ENCODE peak calls at places on chromosomes 3 and 15, in eight cellular contexts. I is pancreas, Q is dorsolateral prefrontal cortex, S is kidney, U is cardiac fibroblast, F is GM10248, N is BJ, A is A549. H is an unnamed sample.

GRCh38 chr15:74350295-74351275 is 16.9 kb downstream of the CYP11A1 start:
- DNase-seq in I (no peak), Q (no peak), S (no peak), U (no peak), F (no peak), N (no peak), A (no peak), H (no peak)

GRCh38 chr15:83365370-83365938 is 81.0 kb upstream of the BNC1 start:
- DNase-seq in I (no peak), Q (peak), S (no peak), U (peak), F (no peak), N (peak), A (peak), H (peak)

GRCh38 chr3:127410137-127410488 is 122.3 kb upstream of the PRR20G start:
- DNase-seq in I (no peak), Q (no peak), S (no peak), U (no peak), F (no peak), N (no peak), A (no peak), H (no peak)

GRCh38 chr3:173711619-173712018 is 314.1 kb downstream of the NLGN1 start:
- DNase-seq in I (peak), Q (no peak), S (no peak), U (no peak), F (no peak), N (no peak), A (no peak), H (no peak)

GRCh38 chr3:77196146-77196545 is 156.2 kb downstream of the ROBO2 start:
- DNase-seq in I (no peak), Q (no peak), S (no peak), U (no peak), F (no peak), N (no peak), A (no peak), H (peak)

GRCh38 chr3:23035927-23036640 is 167.0 kb upstream of the UBE2E2 start:
- DNase-seq in I (no peak), Q (no peak), S (no peak), U (no peak), F (no peak), N (no peak), A (no peak), H (no peak)

GRCh38 chr3:38996193-38996592 is 55.6 kb downstream of the SCN11A start:
- DNase-seq in I (no peak), Q (no peak), S (no peak), U (no peak), F (no peak), N (no peak), A (no peak), H (no peak)

GRCh38 chr15:69138963-69139362 is 21.5 kb upstream of the GLCE start:
- DNase-seq in I (no peak), Q (no peak), S (no peak), U (no peak), F (no peak), N (no peak), A (no peak), H (no peak)

GRCh38 chr3:46881819-46882376 is 4.4 kb downstream of the PTH1R start:
- DNase-seq in I (no peak), Q (no peak), S (no peak), U (no peak), F (no peak), N (no peak), A (no peak), H (no peak)

GRCh38 chr15:92130906-92131305 is 262.8 kb upstream of the ST8SIA2 start:
- DNase-seq in I (no peak), Q (no peak), S (no peak), U (no peak), F (no peak), N (no peak), A (no peak), H (no peak)

GRCh38 chr3:165624761-165625160 is 212.5 kb downstream of the BCHE start:
- DNase-seq in I (no peak), Q (no peak), S (no peak), U (peak), F (no peak), N (no peak), A (no peak), H (peak)

GRCh38 chr15:60419752-60420151 is 22.0 kb upstream of the ANXA2 start:
- DNase-seq in I (no peak), Q (no peak), S (no peak), U (peak), F (no peak), N (no peak), A (no peak), H (peak)

GRCh38 chr15:60004846-60005351 is 788 bp downstream of the FOXB1 start:
- DNase-seq in I (peak), Q (no peak), S (peak), U (no peak), F (peak), N (no peak), A (no peak), H (peak)

GRCh38 chr3:193783166-193783896 is 190.3 kb downstream of the OPA1 start:
- DNase-seq in I (no peak), Q (no peak), S (no peak), U (no peak), F (no peak), N (no peak), A (no peak), H (no peak)

GRCh38 chr3:148643389-148643840 is 54.3 kb upstream of the AGTR1 start:
- DNase-seq in I (no peak), Q (no peak), S (no peak), U (peak), F (no peak), N (peak), A (no peak), H (peak)

GRCh38 chr3:71189480-71189879 is 394.0 kb downstream of the FOXP1 start:
- DNase-seq in I (no peak), Q (no peak), S (no peak), U (peak), F (no peak), N (no peak), A (no peak), H (peak)

GRCh38 chr3:42855547-42856380 is 19.9 kb downstream of the CYP8B1 start:
- DNase-seq in I (no peak), Q (no peak), S (no peak), U (no peak), F (no peak), N (no peak), A (no peak), H (no peak)

GRCh38 chr3:37762698-37763097 is 99.0 kb upstream of the CTDSPL start:
- DNase-seq in I (no peak), Q (no peak), S (no peak), U (peak), F (no peak), N (no peak), A (no peak), H (no peak)

GRCh38 chr15:69060744-69061143 is 46.2 kb downstream of the NOX5 start:
- DNase-seq in I (no peak), Q (no peak), S (no peak), U (no peak), F (peak), N (no peak), A (no peak), H (no peak)

GRCh38 chr3:7249493-7250076 is 388.7 kb downstream of the GRM7 start:
- DNase-seq in I (no peak), Q (no peak), S (no peak), U (peak), F (no peak), N (no peak), A (no peak), H (no peak)

GRCh38 chr3:58271901-58272501 is 34.0 kb upstream of the RPP14 start:
- DNase-seq in I (no peak), Q (no peak), S (no peak), U (peak), F (no peak), N (peak), A (peak), H (peak)

GRCh38 chr3:59611649-59612431 is 562.0 kb upstream of the CFAP20DC start:
- DNase-seq in I (no peak), Q (no peak), S (no peak), U (no peak), F (no peak), N (no peak), A (no peak), H (no peak)

GRCh38 chr3:88807471-88808090 is 299.8 kb upstream of the EPHA3 start:
- DNase-seq in I (no peak), Q (no peak), S (no peak), U (peak), F (no peak), N (peak), A (no peak), H (peak)

GRCh38 chr3:8451696-8452095 is 49.9 kb upstream of the LMCD1 start:
- DNase-seq in I (no peak), Q (no peak), S (no peak), U (peak), F (no peak), N (no peak), A (no peak), H (peak)

GRCh38 chr3:8452112-8452511 is 49.5 kb upstream of the LMCD1 start:
- DNase-seq in I (no peak), Q (no peak), S (no peak), U (no peak), F (no peak), N (no peak), A (no peak), H (no peak)

GRCh38 chr3:8446845-8447244 is 54.8 kb upstream of the LMCD1 start:
- DNase-seq in I (no peak), Q (no peak), S (no peak), U (peak), F (no peak), N (no peak), A (no peak), H (no peak)

GRCh38 chr3:8453153-8453552 is 48.5 kb upstream of the LMCD1 start:
- DNase-seq in I (no peak), Q (no peak), S (no peak), U (no peak), F (no peak), N (no peak), A (no peak), H (no peak)

DNA sequence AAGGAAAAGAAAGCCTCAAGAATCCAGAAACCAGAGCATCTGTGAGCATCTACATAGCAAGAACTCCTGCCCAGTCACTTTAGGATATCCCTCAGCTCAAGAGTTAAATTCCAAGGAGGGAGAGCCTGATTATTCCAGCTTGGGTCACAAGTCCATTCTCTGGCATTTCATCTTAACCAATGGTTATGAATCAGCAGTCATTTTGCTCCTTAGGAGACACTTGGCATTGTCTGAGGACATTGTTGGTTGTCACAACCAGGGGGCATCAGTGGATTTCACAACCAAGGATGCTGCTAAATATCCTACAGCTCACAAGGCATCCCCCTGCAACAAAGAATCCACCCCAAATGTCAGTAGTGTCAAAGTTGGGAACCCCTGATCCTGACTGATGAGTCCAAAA is 51.0 kb upstream of the LMCD1 start:
- DNase-seq in I (no peak), Q (no peak), S (no peak), U (peak), F (no peak), N (no peak), A (no peak), H (no peak)
- TF ChIP-seq CTCF in I (no peak), Q (no peak), S (no peak), U (no peak), F (no peak), N (no peak), A (no peak), H (peak)

DNA sequence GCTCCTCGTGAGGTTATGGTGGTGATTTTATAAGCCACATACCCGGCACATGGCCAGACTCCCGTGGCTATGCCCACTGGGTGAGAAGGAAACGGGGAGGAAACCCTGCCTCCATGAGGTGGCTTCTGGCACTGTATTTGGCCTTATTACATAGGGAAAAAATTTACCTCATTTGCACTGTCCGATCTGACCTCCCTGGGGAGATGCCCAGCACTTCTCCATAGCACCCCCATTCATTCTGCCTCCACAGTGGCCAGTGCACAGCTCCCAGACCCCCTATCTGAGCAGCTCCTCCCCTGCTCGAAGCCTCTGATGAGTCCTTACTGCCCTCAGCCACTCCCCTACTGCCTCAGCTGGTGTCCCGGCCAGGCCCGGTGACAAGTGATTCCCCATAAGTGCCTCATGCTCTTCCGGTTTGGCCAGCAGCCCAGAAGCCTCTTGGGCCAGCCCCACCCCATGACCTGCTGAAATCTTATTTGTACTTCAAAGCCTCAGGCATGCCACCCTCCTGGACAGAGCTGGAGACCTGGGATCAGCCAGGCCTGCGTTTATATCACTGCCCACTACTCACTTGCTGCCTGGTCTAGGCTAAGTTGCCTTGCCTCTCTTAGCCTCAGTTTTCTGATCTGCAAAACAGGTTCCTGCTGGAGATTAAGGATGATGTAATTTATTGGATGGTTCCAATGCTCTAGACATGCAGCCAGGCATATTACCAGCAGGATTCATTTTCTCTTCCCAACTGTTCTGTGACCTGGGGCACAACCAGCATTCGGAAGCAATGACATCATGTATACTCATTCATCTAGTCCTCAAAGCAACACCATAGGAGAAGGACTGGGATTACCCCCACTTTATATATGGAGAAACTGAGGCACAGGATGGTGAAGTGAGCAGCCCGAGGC is 30.6 kb upstream of the SLC6A6 start:
- DNase-seq in I (peak), Q (no peak), S (peak), U (peak), F (peak), N (peak), A (peak), H (peak)
- TF ChIP-seq CTCF in I (no peak), Q (no peak), S (no peak), U (no peak), F (no peak), N (peak), A (no peak), H (no peak)

GRCh38 chr15:57345584-57345983 is 30.7 kb upstream of the CGNL1 start:
- DNase-seq in I (no peak), Q (no peak), S (no peak), U (no peak), F (no peak), N (no peak), A (no peak), H (no peak)
- TF ChIP-seq CTCF in I (no peak), Q (no peak), S (peak), U (peak), F (no peak), N (peak), A (peak), H (peak)

GRCh38 chr3:41573591-41573990 is 374.3 kb downstream of the CTNNB1 start:
- DNase-seq in I (no peak), Q (no peak), S (no peak), U (no peak), F (no peak), N (no peak), A (no peak), H (no peak)

GRCh38 chr3:41569632-41570338 is 370.5 kb downstream of the CTNNB1 start:
- DNase-seq in I (no peak), Q (no peak), S (no peak), U (no peak), F (no peak), N (no peak), A (no peak), H (no peak)

GRCh38 chr3:41574900-41575299 is 375.6 kb downstream of the CTNNB1 start:
- DNase-seq in I (no peak), Q (no peak), S (no peak), U (peak), F (no peak), N (no peak), A (no peak), H (no peak)

GRCh38 chr3:41575754-41576153 is 376.4 kb downstream of the CTNNB1 start:
- DNase-seq in I (no peak), Q (no peak), S (no peak), U (no peak), F (no peak), N (no peak), A (no peak), H (no peak)

DNA sequence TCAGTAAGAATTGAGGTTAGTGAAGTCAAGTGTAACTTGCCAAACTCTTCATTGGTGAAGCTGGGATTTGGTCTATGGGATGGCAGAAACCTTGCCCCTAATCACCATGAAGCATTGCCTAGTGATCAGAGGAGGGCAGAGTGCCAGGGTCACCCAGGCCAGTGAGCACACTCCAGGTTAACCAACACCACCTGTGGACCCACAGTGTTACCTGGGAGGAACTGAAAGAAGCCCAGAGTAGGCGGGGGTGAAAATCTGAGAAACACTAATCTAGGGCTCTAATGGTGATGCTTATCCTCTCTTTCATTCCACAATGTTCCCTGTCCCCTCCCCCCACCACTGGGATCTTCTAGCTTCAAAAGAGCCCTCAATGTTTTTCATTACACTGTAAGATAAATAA is 372.8 kb downstream of the CTNNB1 start:
- DNase-seq in I (no peak), Q (no peak), S (no peak), U (no peak), F (no peak), N (no peak), A (no peak), H (no peak)
- TF ChIP-seq CTCF in I (no peak), Q (no peak), S (no peak), U (no peak), F (no peak), N (no peak), A (no peak), H (no peak)

GRCh38 chr3:56557815-56558170 is 818 bp downstream of the CCDC66 start:
- DNase-seq in I (no peak), Q (no peak), S (no peak), U (no peak), F (no peak), N (no peak), A (no peak), H (no peak)
- TF ChIP-seq CTCF in I (no peak), Q (no peak), S (no peak), U (no peak), F (no peak), N (no peak), A (no peak), H (no peak)

GRCh38 chr3:134337511-134338200 is 36.6 kb downstream of the AMOTL2 start:
- DNase-seq in I (no peak), Q (peak), S (no peak), U (no peak), F (no peak), N (no peak), A (no peak), H (no peak)
- TF ChIP-seq CTCF in I (no peak), Q (no peak), S (no peak), U (no peak), F (no peak), N (no peak), A (no peak), H (no peak)

GRCh38 chr3:69786854-69787253 is 47.6 kb downstream of the MITF start:
- DNase-seq in I (no peak), Q (no peak), S (no peak), U (no peak), F (no peak), N (no peak), A (no peak), H (no peak)

GRCh38 chr3:69787436-69788168 is 48.3 kb downstream of the MITF start:
- DNase-seq in I (no peak), Q (no peak), S (no peak), U (peak), F (no peak), N (no peak), A (no peak), H (peak)

GRCh38 chr3:69791111-69791510 is 51.8 kb downstream of the MITF start:
- DNase-seq in I (no peak), Q (no peak), S (peak), U (peak), F (no peak), N (no peak), A (no peak), H (peak)

GRCh38 chr3:69791919-69792399 is 52.7 kb downstream of the MITF start:
- DNase-seq in I (no peak), Q (no peak), S (no peak), U (peak), F (no peak), N (no peak), A (no peak), H (peak)
- TF ChIP-seq CTCF in I (peak), Q (peak), S (peak), U (peak), F (no peak), N (peak), A (peak), H (peak)

DNA sequence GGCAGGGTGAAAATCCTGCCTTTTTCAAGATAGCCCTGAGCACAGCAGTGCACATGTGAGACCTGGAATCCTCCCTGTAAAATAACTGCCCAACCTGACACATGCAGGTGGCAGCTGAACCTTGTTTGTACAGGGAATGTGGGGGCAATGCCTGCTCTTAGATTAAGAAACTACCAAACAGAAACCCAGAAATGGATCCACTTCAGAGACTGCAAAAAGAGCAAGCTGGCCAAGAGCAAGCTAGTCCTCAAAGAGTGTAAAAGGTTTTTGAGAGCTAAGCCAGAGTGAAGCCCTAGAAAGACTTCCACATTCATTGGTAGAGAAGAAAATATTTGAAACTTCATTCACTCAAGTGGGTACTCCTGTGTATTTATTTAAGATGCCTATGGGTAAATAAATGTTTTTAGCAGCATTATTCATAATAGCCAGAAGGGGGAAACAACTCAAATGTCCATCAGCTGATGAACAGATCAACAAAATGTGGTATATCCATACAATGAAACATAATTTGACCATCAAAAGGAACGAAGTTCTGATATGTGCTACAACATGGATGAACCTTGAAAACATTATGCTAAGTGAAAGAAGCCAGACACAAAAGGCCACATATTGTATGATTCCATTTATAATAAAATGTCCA is 96.0 kb upstream of the TSC22D2 start:
- DNase-seq in I (no peak), Q (no peak), S (no peak), U (no peak), F (no peak), N (no peak), A (no peak), H (no peak)
- TF ChIP-seq CTCF in I (no peak), Q (no peak), S (no peak), U (no peak), F (peak), N (no peak), A (no peak), H (no peak)